ENCODE peak calls at places on chromosomes 4 and X, in five cellular contexts. F is heart left ventricle, T is NCI-H1105, C is cardiac septum, G is T-helper 22 cell. B is an unnamed sample.

GRCh38 chr4:7673111-7673510 is 238.4 kb upstream of the PSAPL1 start:
- DNase-seq in F (no peak), T (no peak), C (no peak), G (no peak), B (no peak)

GRCh38 chr4:25258980-25259578 is 25.2 kb downstream of the PI4K2B start:
- DNase-seq in F (no peak), T (no peak), C (no peak), G (no peak), B (no peak)

GRCh38 chr4:101315786-101316185 is 31.5 kb downstream of the PPP3CA start:
- DNase-seq in F (no peak), T (no peak), C (no peak), G (no peak), B (no peak)

GRCh38 chr4:133759428-133759827 is 442.2 kb downstream of the PABPC4L start:
- DNase-seq in F (no peak), T (no peak), C (no peak), G (no peak), B (no peak)

GRCh38 chr4:147370473-147370872 is 110.4 kb upstream of the EDNRA start:
- DNase-seq in F (no peak), T (no peak), C (no peak), G (no peak), B (no peak)

GRCh38 chr4:174156239-174156826 is 127.1 kb downstream of the FBXO8 start:
- DNase-seq in F (no peak), T (peak), C (no peak), G (no peak), B (no peak)

GRCh38 chr4:101103381-101104142 is 243.8 kb downstream of the PPP3CA start:
- DNase-seq in F (no peak), T (no peak), C (no peak), G (no peak), B (no peak)

GRCh38 chrX:103664363-103664762 is 22.1 kb downstream of the MORF4L2 start:
- DNase-seq in F (no peak), T (no peak), C (no peak), G (no peak), B (no peak)

GRCh38 chrX:115373308-115373707 is 83.8 kb downstream of the LUZP4 start:
- DNase-seq in F (no peak), T (no peak), C (no peak), G (no peak), B (no peak)

GRCh38 chrX:576904-577303 is 53.7 kb upstream of the SHOX start:
- DNase-seq in F (no peak), T (no peak), C (no peak), G (no peak), B (no peak)

GRCh38 chr4:145340071-145340695 is 141.5 kb upstream of the SMAD1 start:
- DNase-seq in F (no peak), T (no peak), C (no peak), G (no peak), B (no peak)

GRCh38 chr4:102614801-102615200 is 113.6 kb downstream of the NFKB1 start:
- DNase-seq in F (no peak), T (no peak), C (no peak), G (no peak), B (no peak)

GRCh38 chrX:27571164-27571563 is 19.0 kb upstream of the DCAF8L2 start:
- DNase-seq in F (no peak), T (no peak), C (no peak), G (no peak), B (no peak)

GRCh38 chr4:73676881-73677323 is 56.7 kb upstream of the RASSF6 start:
- DNase-seq in F (no peak), T (no peak), C (no peak), G (no peak), B (no peak)

GRCh38 chr4:81213671-81214070 is 1.4 kb downstream of the PRKG2 start:
- DNase-seq in F (no peak), T (no peak), C (no peak), G (no peak), B (no peak)

GRCh38 chr4:56049428-56050212 is 100.9 kb downstream of the CEP135 start:
- DNase-seq in F (peak), T (peak), C (no peak), G (no peak), B (no peak)